ENCODE peak calls at places on chromosomes 13 and 19, in five cellular contexts. J is HCT116; R is tibial artery; B is naive thymus-derived CD4-positive, alpha-beta T cell; E is SK-N-SH. N is an unnamed sample.

GRCh38 chr13:43377955-43378354 is 354.6 kb downstream of the DNAJC15 start:
- DNase-seq in R (no peak), B (no peak), E (no peak), J (no peak), N (no peak)

GRCh38 chr19:50568321-50569022 is at the start of gene LRRC4B:
- DNase-seq in E (peak), J (no peak), B (no peak), R (no peak), N (no peak)

GRCh38 chr13:18936104-18936503 is 245.5 kb downstream of the TUBA3C start:
- DNase-seq in R (no peak), B (no peak), E (no peak), J (no peak), N (no peak)

GRCh38 chr19:51493776-51494175 is 7.8 kb downstream of the SIGLEC12 start:
- DNase-seq in R (no peak), J (no peak), E (no peak), B (no peak), N (no peak)

GRCh38 chr13:23140492-23140891 is 40.3 kb upstream of the SGCG start:
- DNase-seq in B (no peak), R (no peak), J (no peak), E (no peak), N (no peak)

GRCh38 chr19:3618144-3618810 is 8.3 kb downstream of the CACTIN start:
- DNase-seq in R (peak), B (no peak), E (peak), J (no peak), N (peak)

GRCh38 chr13:25874907-25875306 is 176.9 kb downstream of the SHISA2 start:
- DNase-seq in J (no peak), R (no peak), E (no peak), B (peak), N (no peak)

GRCh38 chr19:6261883-6262282 is 17.9 kb downstream of the MLLT1 start:
- DNase-seq in B (no peak), J (no peak), R (no peak), E (no peak), N (no peak)

GRCh38 chr13:52454459-52454824 is 836 bp upstream of the CKAP2 start:
- DNase-seq in J (no peak), E (peak), R (no peak), B (no peak), N (no peak)

GRCh38 chr13:35858665-35859064 is 272.5 kb downstream of the DCLK1 start:
- DNase-seq in B (no peak), R (no peak), E (no peak), J (no peak), N (no peak)

GRCh38 chr19:10729406-10729805 is 11.5 kb downstream of the DNM2 start:
- DNase-seq in J (no peak), E (no peak), R (no peak), B (no peak), N (no peak)

GRCh38 chr19:51337141-51337860 is 4.6 kb downstream of the VSIG10L start:
- DNase-seq in E (no peak), J (no peak), B (no peak), R (no peak), N (no peak)

DNA sequence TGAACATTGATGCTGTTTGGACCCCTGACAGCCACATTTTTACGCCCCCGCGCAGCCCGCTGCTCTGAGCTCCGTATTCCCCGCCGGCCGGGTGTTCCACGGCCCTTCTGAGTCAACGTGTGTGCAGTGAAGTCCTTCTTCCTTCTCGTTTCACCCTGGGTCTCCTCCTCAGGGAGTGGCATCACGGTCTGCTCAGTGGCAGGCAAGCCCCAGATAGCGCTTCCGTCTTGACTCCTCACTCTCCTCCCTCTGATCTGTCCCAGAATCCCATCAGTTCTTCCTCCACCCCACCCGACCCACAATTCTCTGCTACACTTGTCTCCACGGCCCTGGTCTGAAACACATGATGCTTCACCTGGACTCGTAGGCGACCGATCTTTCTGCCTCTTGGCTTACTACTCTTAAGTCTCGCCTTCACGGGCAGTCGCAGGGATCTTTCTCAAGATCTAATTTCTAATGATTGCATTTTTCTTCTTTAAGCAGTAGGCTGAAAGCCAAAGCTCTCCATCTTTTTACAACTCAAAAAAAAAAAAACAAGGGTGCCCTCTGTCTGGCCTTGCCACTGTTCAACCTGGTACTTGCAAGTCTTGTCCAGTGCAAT is 33.9 kb downstream of the CCNE1 start:
- DNase-seq in B (no peak), J (no peak), E (peak), R (no peak), N (no peak)
- H3K27ac ChIP-seq in B (peak), J (peak), E (peak), R (peak), N (peak)

GRCh38 chr13:98858206-98858605 is 105.7 kb upstream of the SLC15A1 start:
- DNase-seq in E (no peak), J (no peak), R (no peak), B (no peak), N (no peak)
- H3K27ac ChIP-seq in E (no peak), J (no peak), R (peak), B (no peak), N (no peak)

GRCh38 chr19:55005684-55006488 is 32.2 kb downstream of the GP6 start:
- DNase-seq in R (no peak), J (peak), E (peak), B (peak), N (no peak)
- H3K27ac ChIP-seq in R (no peak), J (peak), E (no peak), B (peak), N (no peak)

GRCh38 chr19:33520048-33520643 is 1.4 kb downstream of the PEPD start:
- DNase-seq in R (no peak), J (no peak), E (no peak), B (no peak), N (no peak)

GRCh38 chr19:33522371-33522662 is 726 bp upstream of the PEPD start:
- DNase-seq in E (no peak), J (no peak), R (no peak), B (no peak), N (no peak)

GRCh38 chr19:33519416-33519815 is 2.2 kb downstream of the PEPD start:
- DNase-seq in R (no peak), E (no peak), J (no peak), B (no peak), N (no peak)

GRCh38 chr19:33521480-33522370 is at the start of gene PEPD:
- DNase-seq in E (peak), R (peak), B (peak), J (peak), N (peak)

DNA sequence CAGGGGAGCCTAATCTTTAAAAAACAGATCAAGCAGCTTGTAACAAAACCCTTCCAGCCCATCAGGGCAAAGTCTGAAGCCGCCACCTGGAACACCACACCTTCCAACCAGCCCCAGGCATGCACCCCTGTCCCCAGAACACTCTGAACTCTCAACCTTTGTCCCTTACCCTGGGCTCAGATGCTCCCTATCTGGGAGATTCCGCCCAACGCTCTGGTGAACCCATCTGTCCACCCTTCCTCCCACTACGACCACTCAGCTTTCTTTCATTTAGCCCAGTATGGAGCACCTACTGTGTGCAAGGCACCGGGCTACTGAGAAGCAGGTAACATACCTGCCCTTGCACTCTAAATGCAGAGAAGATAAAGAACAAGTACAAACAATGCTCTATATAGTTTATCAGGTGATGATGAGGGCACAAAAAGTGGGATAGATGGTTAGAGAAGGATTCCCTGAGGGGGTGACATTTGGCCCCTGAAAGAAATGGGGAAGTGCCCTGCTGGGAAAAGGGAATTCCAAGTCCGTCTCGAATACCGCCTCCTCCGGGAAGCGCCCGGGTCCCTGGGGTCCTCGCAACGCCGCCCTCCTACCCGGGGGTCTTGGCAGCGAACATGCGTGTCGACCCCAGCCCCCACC is 629 bp downstream of the PEPD start:
- DNase-seq in E (no peak), B (no peak), R (no peak), J (no peak), N (no peak)
- H3K27ac ChIP-seq in E (peak), B (peak), R (peak), J (no peak), N (peak)

DNA sequence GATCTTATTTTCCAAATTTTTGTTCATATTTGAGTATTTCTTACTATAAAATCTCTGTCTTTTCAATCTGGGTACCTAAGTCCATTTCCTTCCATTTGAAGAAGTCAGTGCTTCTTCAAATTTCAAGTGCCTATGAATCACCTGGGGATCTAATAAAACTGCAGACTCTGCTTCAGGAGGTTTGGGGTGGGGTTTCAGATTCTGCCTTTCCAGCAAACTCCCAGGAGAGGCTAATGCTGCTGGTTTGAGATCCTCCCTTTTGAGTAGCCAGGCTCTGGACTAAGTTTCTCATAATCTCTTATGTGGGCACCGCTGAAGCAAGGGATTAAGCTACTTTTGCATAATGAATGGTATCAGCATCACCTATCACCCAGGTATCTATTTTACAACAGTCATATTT is 242.4 kb downstream of the RGCC start:
- DNase-seq in B (no peak), E (no peak), R (no peak), J (no peak), N (no peak)
- H3K27ac ChIP-seq in B (no peak), E (no peak), R (no peak), J (no peak), N (no peak)

GRCh38 chr19:17309962-17310461 is 649 bp downstream of the DDA1 start:
- DNase-seq in R (no peak), J (no peak), B (peak), E (no peak), N (no peak)
- H3K27ac ChIP-seq in R (peak), J (peak), B (peak), E (peak), N (peak)

DNA sequence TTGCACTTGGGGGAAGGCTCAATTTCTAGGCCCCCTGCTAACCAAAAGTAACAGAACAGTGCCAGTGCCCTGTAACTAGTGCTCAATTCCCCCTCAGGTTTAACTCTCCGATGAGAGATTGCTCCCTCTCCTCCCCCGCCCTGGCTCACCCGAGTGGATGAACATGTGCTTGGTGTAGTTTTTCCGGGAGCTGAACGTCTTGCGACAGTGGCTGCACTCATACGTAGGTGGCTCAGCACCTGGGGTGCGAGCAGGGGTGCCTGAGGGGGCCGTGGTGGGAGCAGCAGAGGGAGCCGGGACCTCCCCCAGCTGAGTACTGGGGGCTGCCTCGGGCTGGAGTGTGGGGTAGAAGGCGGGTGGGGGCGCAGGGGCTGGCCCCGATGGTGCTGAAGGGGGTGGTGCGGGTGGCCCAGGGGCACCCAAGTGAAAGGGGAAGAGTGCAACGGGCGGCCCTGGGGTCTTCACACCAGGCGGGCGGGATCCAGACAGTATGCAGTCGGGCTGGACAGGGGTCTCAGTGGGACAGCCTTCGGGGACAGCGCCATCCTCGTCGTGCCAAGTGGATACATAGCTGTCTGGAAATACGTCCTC is 3.3 kb downstream of the ZBTB45 start:
- DNase-seq in B (no peak), E (no peak), R (no peak), J (no peak), N (no peak)
- H3K27ac ChIP-seq in B (no peak), E (no peak), R (no peak), J (peak), N (no peak)

DNA sequence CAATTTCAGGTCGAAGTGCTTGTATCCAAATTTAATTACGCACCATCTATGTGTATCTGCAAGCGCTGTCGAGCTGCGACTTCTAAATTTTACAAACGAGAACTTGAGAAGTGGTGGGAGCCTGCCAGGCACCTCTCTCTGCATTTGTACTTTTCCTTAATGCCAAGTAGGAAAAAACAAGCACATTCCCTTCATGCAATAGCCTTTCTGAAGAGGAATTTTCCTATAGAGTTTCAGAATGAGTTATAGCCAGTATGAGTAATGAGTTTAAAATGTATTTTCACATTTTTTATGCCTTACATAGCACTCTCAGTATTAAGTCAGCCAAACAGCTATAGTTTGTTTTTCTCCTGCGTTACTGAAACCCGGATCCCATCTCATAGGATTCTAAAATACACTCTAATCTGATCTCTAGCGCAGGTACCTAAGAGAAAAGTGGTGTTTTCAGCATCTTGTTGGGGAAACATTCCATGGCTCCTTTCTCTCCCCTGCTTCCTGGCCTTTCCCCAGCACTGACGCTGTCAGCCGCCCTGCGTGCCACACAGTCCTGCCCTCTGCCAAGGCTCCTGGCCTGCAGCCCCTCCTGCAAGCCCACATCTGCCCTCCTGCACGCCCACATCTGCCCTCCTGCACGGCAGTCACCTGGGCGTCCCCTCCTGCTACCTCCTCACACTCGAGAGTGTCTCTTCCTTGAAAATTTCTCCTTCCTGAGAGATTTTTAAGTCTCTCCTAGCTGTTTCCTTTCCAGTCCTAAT is 526.9 kb downstream of the MYO16 start:
- DNase-seq in B (no peak), E (no peak), R (peak), J (no peak), N (no peak)
- H3K27ac ChIP-seq in B (no peak), E (peak), R (peak), J (peak), N (no peak)

GRCh38 chr13:29382021-29382420 is 213.5 kb downstream of the SLC7A1 start:
- DNase-seq in E (no peak), J (no peak), B (no peak), R (no peak), N (no peak)

GRCh38 chr13:29386246-29386645 is 209.2 kb downstream of the SLC7A1 start:
- DNase-seq in J (no peak), B (no peak), E (no peak), R (no peak), N (no peak)

GRCh38 chr13:29379281-29379680 is 216.2 kb downstream of the SLC7A1 start:
- DNase-seq in E (no peak), R (no peak), J (no peak), B (no peak), N (no peak)

GRCh38 chr13:29383476-29383875 is 212.0 kb downstream of the SLC7A1 start:
- DNase-seq in B (no peak), R (no peak), J (no peak), E (no peak), N (no peak)

DNA sequence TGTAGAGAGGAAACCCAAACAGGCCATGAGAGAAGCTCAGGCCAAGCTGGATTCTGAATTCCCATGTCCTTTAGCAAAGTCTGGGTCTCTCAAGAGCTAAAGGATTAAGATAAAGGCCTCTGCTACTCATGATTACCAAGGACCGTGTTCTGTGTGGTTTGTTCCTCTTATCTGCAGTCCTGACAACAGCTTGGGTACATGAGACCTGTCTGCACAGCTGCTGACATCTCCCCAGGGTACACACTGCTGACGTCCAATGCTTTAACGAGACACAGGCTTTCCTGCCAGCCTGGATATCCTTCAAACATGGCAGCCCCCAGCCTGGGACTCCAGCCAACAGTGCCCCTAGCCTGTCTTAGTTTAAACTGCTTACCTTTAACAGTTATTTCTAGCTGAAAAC is 211.0 kb downstream of the SLC7A1 start:
- DNase-seq in B (no peak), E (peak), R (no peak), J (no peak), N (peak)
- H3K27ac ChIP-seq in B (no peak), E (peak), R (no peak), J (no peak), N (peak)

DNA sequence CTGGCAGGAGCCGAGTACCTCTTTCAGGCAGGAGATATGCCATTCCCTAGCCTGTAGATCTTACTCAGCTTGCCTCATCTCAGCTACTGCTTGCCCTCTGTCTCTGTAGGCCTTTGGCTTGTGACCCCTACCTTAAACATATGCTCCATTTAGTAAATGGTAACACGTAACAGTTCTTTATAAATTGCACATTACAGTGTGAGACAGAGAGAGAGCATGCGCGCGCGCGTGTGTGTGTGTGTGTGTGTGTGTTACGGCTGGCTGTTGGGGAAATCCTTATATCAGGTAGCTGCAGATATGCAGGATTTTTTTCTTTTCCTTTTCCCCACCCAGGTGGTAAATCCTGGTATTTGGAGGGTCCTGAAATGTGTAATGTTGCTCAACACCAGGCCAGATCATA is 4.2 kb downstream of the SPINT2 start:
- DNase-seq in B (no peak), R (no peak), J (no peak), E (no peak), N (no peak)
- H3K27ac ChIP-seq in B (no peak), R (peak), J (peak), E (no peak), N (no peak)